ENCODE peak calls at places on chromosomes 13 and 19, in eight cellular contexts. One of them, this sample, is unnamed.

GRCh38 chr19:40923934-40924391 is 41.9 kb upstream of the CYP2A7 start:
- DNase-seq in body of pancreas: peak
- DNase-seq in gastrocnemius medialis: no peak
- DNase-seq in endothelial cell of umbilical vein: no peak
- DNase-seq in GM12892: no peak
- DNase-seq in suprapubic skin: no peak
- DNase-seq in IMR-90: no peak
- DNase-seq in upper lobe of left lung: no peak
- DNase-seq in this sample: no peak

GRCh38 chr19:2600914-2601870 is 101.3 kb downstream of the GNG7 start:
- DNase-seq in body of pancreas: no peak
- DNase-seq in gastrocnemius medialis: no peak
- DNase-seq in endothelial cell of umbilical vein: no peak
- DNase-seq in GM12892: no peak
- DNase-seq in suprapubic skin: no peak
- DNase-seq in IMR-90: no peak
- DNase-seq in upper lobe of left lung: no peak
- DNase-seq in this sample: no peak

GRCh38 chr13:74794582-74794981 is 660.4 kb upstream of the KLF12 start:
- DNase-seq in body of pancreas: no peak
- DNase-seq in gastrocnemius medialis: no peak
- DNase-seq in endothelial cell of umbilical vein: no peak
- DNase-seq in GM12892: no peak
- DNase-seq in suprapubic skin: no peak
- DNase-seq in IMR-90: no peak
- DNase-seq in upper lobe of left lung: no peak
- DNase-seq in this sample: no peak

GRCh38 chr13:51311957-51312520 is 27.5 kb upstream of the SERPINE3 start:
- DNase-seq in body of pancreas: no peak
- DNase-seq in gastrocnemius medialis: no peak
- DNase-seq in endothelial cell of umbilical vein: no peak
- DNase-seq in GM12892: no peak
- DNase-seq in suprapubic skin: no peak
- DNase-seq in IMR-90: no peak
- DNase-seq in upper lobe of left lung: no peak
- DNase-seq in this sample: no peak

GRCh38 chr13:108426893-108427292 is 157.4 kb downstream of the TNFSF13B start:
- DNase-seq in body of pancreas: no peak
- DNase-seq in gastrocnemius medialis: no peak
- DNase-seq in endothelial cell of umbilical vein: no peak
- DNase-seq in GM12892: no peak
- DNase-seq in suprapubic skin: no peak
- DNase-seq in IMR-90: no peak
- DNase-seq in upper lobe of left lung: no peak
- DNase-seq in this sample: no peak

GRCh38 chr13:41597348-41598041 is 140.1 kb downstream of the RGCC start:
- DNase-seq in body of pancreas: no peak
- DNase-seq in gastrocnemius medialis: no peak
- DNase-seq in endothelial cell of umbilical vein: no peak
- DNase-seq in GM12892: no peak
- DNase-seq in suprapubic skin: no peak
- DNase-seq in IMR-90: peak
- DNase-seq in upper lobe of left lung: no peak
- DNase-seq in this sample: no peak

GRCh38 chr19:14048439-14049153 is 13.3 kb downstream of the PALM3 start:
- DNase-seq in body of pancreas: peak
- DNase-seq in gastrocnemius medialis: peak
- DNase-seq in endothelial cell of umbilical vein: peak
- DNase-seq in GM12892: no peak
- DNase-seq in suprapubic skin: no peak
- DNase-seq in IMR-90: no peak
- DNase-seq in upper lobe of left lung: no peak
- DNase-seq in this sample: peak

GRCh38 chr13:99281811-99282263 is 23.7 kb upstream of the GPR18 start:
- DNase-seq in body of pancreas: peak
- DNase-seq in gastrocnemius medialis: peak
- DNase-seq in endothelial cell of umbilical vein: no peak
- DNase-seq in GM12892: no peak
- DNase-seq in suprapubic skin: peak
- DNase-seq in IMR-90: no peak
- DNase-seq in upper lobe of left lung: peak
- DNase-seq in this sample: peak

GRCh38 chr19:33703821-33704220 is 82.1 kb downstream of the CHST8 start:
- DNase-seq in body of pancreas: no peak
- DNase-seq in gastrocnemius medialis: no peak
- DNase-seq in endothelial cell of umbilical vein: no peak
- DNase-seq in GM12892: no peak
- DNase-seq in suprapubic skin: no peak
- DNase-seq in IMR-90: no peak
- DNase-seq in upper lobe of left lung: no peak
- DNase-seq in this sample: no peak

GRCh38 chr13:62747629-62748028 is 1332.0 kb upstream of the PCDH20 start:
- DNase-seq in body of pancreas: no peak
- DNase-seq in gastrocnemius medialis: no peak
- DNase-seq in endothelial cell of umbilical vein: no peak
- DNase-seq in GM12892: no peak
- DNase-seq in suprapubic skin: no peak
- DNase-seq in IMR-90: peak
- DNase-seq in upper lobe of left lung: no peak
- DNase-seq in this sample: no peak

GRCh38 chr19:16143399-16144215 is at the start of gene HSH2D:
- DNase-seq in body of pancreas: peak
- DNase-seq in gastrocnemius medialis: no peak
- DNase-seq in endothelial cell of umbilical vein: no peak
- DNase-seq in GM12892: peak
- DNase-seq in suprapubic skin: no peak
- DNase-seq in IMR-90: no peak
- DNase-seq in upper lobe of left lung: peak
- DNase-seq in this sample: no peak

GRCh38 chr19:703651-704446 is 4.9 kb upstream of the PALM start:
- DNase-seq in body of pancreas: peak
- DNase-seq in gastrocnemius medialis: peak
- DNase-seq in endothelial cell of umbilical vein: peak
- DNase-seq in GM12892: peak
- DNase-seq in suprapubic skin: no peak
- DNase-seq in IMR-90: peak
- DNase-seq in upper lobe of left lung: peak
- DNase-seq in this sample: peak

GRCh38 chr19:34224996-34225658 is 29.2 kb upstream of the GARRE1 start:
- DNase-seq in body of pancreas: no peak
- DNase-seq in gastrocnemius medialis: no peak
- DNase-seq in endothelial cell of umbilical vein: no peak
- DNase-seq in GM12892: no peak
- DNase-seq in suprapubic skin: no peak
- DNase-seq in IMR-90: peak
- DNase-seq in upper lobe of left lung: no peak
- DNase-seq in this sample: no peak

GRCh38 chr13:25292301-25292700 is 5.0 kb upstream of the MTMR6 start:
- DNase-seq in body of pancreas: no peak
- DNase-seq in gastrocnemius medialis: no peak
- DNase-seq in endothelial cell of umbilical vein: no peak
- DNase-seq in GM12892: no peak
- DNase-seq in suprapubic skin: no peak
- DNase-seq in IMR-90: peak
- DNase-seq in upper lobe of left lung: no peak
- DNase-seq in this sample: peak

GRCh38 chr13:99496322-99497142 is 4.7 kb upstream of the TM9SF2 start:
- DNase-seq in body of pancreas: peak
- DNase-seq in gastrocnemius medialis: peak
- DNase-seq in endothelial cell of umbilical vein: peak
- DNase-seq in GM12892: no peak
- DNase-seq in suprapubic skin: peak
- DNase-seq in IMR-90: peak
- DNase-seq in upper lobe of left lung: no peak
- DNase-seq in this sample: peak

GRCh38 chr13:42320375-42320787 is 48.4 kb downstream of the AKAP11 start:
- DNase-seq in body of pancreas: no peak
- DNase-seq in gastrocnemius medialis: no peak
- DNase-seq in endothelial cell of umbilical vein: no peak
- DNase-seq in GM12892: no peak
- DNase-seq in suprapubic skin: no peak
- DNase-seq in IMR-90: no peak
- DNase-seq in upper lobe of left lung: no peak
- DNase-seq in this sample: no peak

GRCh38 chr19:17300992-17301585 is 2.1 kb downstream of the ABHD8 start:
- DNase-seq in body of pancreas: no peak
- DNase-seq in gastrocnemius medialis: no peak
- DNase-seq in endothelial cell of umbilical vein: no peak
- DNase-seq in GM12892: no peak
- DNase-seq in suprapubic skin: no peak
- DNase-seq in IMR-90: no peak
- DNase-seq in upper lobe of left lung: peak
- DNase-seq in this sample: no peak

GRCh38 chr13:110799246-110800236 is 86.0 kb downstream of the ING1 start:
- DNase-seq in body of pancreas: no peak
- DNase-seq in gastrocnemius medialis: no peak
- DNase-seq in endothelial cell of umbilical vein: peak
- DNase-seq in GM12892: no peak
- DNase-seq in suprapubic skin: no peak
- DNase-seq in IMR-90: peak
- DNase-seq in upper lobe of left lung: no peak
- DNase-seq in this sample: no peak

GRCh38 chr19:19366691-19367396 is 38.6 kb upstream of the GATAD2A start:
- DNase-seq in body of pancreas: peak
- DNase-seq in gastrocnemius medialis: peak
- DNase-seq in endothelial cell of umbilical vein: peak
- DNase-seq in GM12892: peak
- DNase-seq in suprapubic skin: no peak
- DNase-seq in IMR-90: peak
- DNase-seq in upper lobe of left lung: peak
- DNase-seq in this sample: peak

GRCh38 chr19:19371056-19371455 is 34.4 kb upstream of the GATAD2A start:
- DNase-seq in body of pancreas: no peak
- DNase-seq in gastrocnemius medialis: no peak
- DNase-seq in endothelial cell of umbilical vein: no peak
- DNase-seq in GM12892: no peak
- DNase-seq in suprapubic skin: no peak
- DNase-seq in IMR-90: no peak
- DNase-seq in upper lobe of left lung: no peak
- DNase-seq in this sample: no peak

GRCh38 chr19:19368087-19368486 is 37.4 kb upstream of the GATAD2A start:
- DNase-seq in body of pancreas: no peak
- DNase-seq in gastrocnemius medialis: no peak
- DNase-seq in endothelial cell of umbilical vein: no peak
- DNase-seq in GM12892: no peak
- DNase-seq in suprapubic skin: no peak
- DNase-seq in IMR-90: no peak
- DNase-seq in upper lobe of left lung: no peak
- DNase-seq in this sample: no peak

GRCh38 chr19:19372656-19373416 is 32.6 kb upstream of the GATAD2A start:
- DNase-seq in body of pancreas: peak
- DNase-seq in gastrocnemius medialis: peak
- DNase-seq in endothelial cell of umbilical vein: peak
- DNase-seq in GM12892: no peak
- DNase-seq in suprapubic skin: no peak
- DNase-seq in IMR-90: peak
- DNase-seq in upper lobe of left lung: no peak
- DNase-seq in this sample: peak
- TF ChIP-seq POLR2A in body of pancreas: peak
- TF ChIP-seq POLR2A in gastrocnemius medialis: no peak
- TF ChIP-seq POLR2A in endothelial cell of umbilical vein: peak
- TF ChIP-seq POLR2A in GM12892: no peak
- TF ChIP-seq POLR2A in suprapubic skin: no peak
- TF ChIP-seq POLR2A in IMR-90: no peak
- TF ChIP-seq POLR2A in upper lobe of left lung: no peak
- TF ChIP-seq POLR2A in this sample: peak

DNA sequence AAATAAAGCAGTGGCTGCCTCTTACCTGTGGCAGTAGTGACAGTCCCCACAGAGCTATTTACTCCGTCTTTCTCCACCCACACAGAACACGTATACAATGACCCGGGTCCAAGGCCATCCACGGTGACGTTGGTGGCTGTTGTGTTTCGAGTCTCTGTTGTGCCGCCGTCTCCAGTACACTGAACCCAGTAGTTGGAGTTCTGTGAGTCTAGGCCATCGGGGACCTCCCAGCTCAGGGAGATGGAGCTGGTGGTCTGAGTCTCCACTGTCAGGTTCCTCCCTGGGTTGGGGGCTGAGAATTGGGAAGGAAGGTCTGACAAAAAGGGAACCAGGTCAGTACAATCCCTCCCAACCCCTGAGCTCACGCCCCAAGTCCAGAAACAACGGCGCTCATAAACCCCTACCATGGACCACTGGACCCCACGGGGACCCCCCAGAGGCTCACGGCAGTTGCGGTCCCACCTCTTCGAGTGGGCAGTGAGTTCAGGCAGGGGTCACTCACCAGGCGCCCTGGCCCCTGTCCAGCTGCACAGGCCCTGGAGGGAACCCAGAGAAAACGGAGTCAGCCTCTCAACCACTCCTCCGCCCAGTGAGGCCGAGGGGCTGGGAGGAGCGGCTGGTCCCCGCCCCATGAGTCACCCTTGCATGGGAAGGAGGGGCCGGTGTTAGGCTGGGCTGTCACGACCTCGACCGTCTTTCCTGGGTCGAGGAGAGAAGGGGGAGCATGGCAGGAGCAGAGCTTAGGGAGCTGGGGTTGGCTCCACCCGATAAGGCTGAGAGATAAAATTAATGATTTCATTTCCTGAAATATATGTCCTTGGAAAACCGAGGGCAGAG is 2.4 kb downstream of the PTPRH start:
- DNase-seq in body of pancreas: peak
- DNase-seq in gastrocnemius medialis: no peak
- DNase-seq in endothelial cell of umbilical vein: peak
- DNase-seq in GM12892: no peak
- DNase-seq in suprapubic skin: no peak
- DNase-seq in IMR-90: peak
- DNase-seq in upper lobe of left lung: peak
- DNase-seq in this sample: peak
- TF ChIP-seq POLR2A in body of pancreas: peak
- TF ChIP-seq POLR2A in gastrocnemius medialis: no peak
- TF ChIP-seq POLR2A in endothelial cell of umbilical vein: no peak
- TF ChIP-seq POLR2A in GM12892: no peak
- TF ChIP-seq POLR2A in suprapubic skin: no peak
- TF ChIP-seq POLR2A in IMR-90: peak
- TF ChIP-seq POLR2A in upper lobe of left lung: no peak
- TF ChIP-seq POLR2A in this sample: peak

GRCh38 chr19:4669723-4670480 is at the start of gene MYDGF:
- DNase-seq in body of pancreas: peak
- DNase-seq in gastrocnemius medialis: peak
- DNase-seq in endothelial cell of umbilical vein: peak
- DNase-seq in GM12892: peak
- DNase-seq in suprapubic skin: peak
- DNase-seq in IMR-90: peak
- DNase-seq in upper lobe of left lung: peak
- DNase-seq in this sample: peak
- TF ChIP-seq POLR2A in body of pancreas: peak
- TF ChIP-seq POLR2A in gastrocnemius medialis: peak
- TF ChIP-seq POLR2A in endothelial cell of umbilical vein: peak
- TF ChIP-seq POLR2A in GM12892: peak
- TF ChIP-seq POLR2A in suprapubic skin: no peak
- TF ChIP-seq POLR2A in IMR-90: peak
- TF ChIP-seq POLR2A in upper lobe of left lung: no peak
- TF ChIP-seq POLR2A in this sample: peak

DNA sequence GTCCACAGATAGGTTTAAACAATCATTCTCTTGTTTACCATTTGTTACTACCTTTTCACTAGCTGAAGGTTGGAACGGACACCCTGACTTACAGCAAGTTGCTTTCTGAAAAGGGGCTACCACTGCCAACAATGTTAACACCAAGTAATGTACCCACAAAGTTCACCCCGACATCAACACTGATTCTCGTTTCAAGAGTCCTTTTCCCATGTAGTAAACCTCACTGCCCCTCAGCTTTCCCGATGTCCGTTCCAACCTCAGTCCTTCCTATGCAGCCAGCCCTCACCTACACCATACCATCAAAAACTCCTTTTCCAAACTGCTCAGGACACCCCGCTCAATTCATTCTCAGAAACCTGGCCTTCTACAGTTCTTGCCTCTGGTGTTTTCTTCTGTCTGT is 29.0 kb downstream of the PEG3 start:
- DNase-seq in body of pancreas: no peak
- DNase-seq in gastrocnemius medialis: no peak
- DNase-seq in endothelial cell of umbilical vein: no peak
- DNase-seq in GM12892: no peak
- DNase-seq in suprapubic skin: no peak
- DNase-seq in IMR-90: no peak
- DNase-seq in upper lobe of left lung: no peak
- DNase-seq in this sample: no peak
- TF ChIP-seq POLR2A in body of pancreas: no peak
- TF ChIP-seq POLR2A in gastrocnemius medialis: no peak
- TF ChIP-seq POLR2A in endothelial cell of umbilical vein: no peak
- TF ChIP-seq POLR2A in GM12892: no peak
- TF ChIP-seq POLR2A in suprapubic skin: no peak
- TF ChIP-seq POLR2A in IMR-90: no peak
- TF ChIP-seq POLR2A in upper lobe of left lung: no peak
- TF ChIP-seq POLR2A in this sample: no peak